ENCODE peak calls at places on chromosome 3, in ten cellular contexts. F is cardiac fibroblast, G is aorta, S is Ammon's horn, V is cardiac muscle cell, O is skeletal muscle cell, D is M059J, Q is foreskin fibroblast, X is smooth muscle cell of the brain vasculature, Z is anterior cingulate cortex. C is an unnamed sample.

GRCh38 chr3:12766541-12766940 is 7.5 kb upstream of the TMEM40 start:
- DNase-seq in V (no peak), Z (no peak), X (no peak), D (peak; percentile 30), Q (no peak), F (no peak), O (no peak), S (no peak), G (no peak), C (no peak)

GRCh38 chr3:9732753-9733115 is 1.2 kb downstream of the BRPF1 start:
- DNase-seq in Z (no peak), Q (no peak), D (peak; percentile 31), F (peak; percentile 26), S (no peak), O (no peak), G (no peak), V (no peak), X (no peak), C (no peak)

GRCh38 chr3:190862209-190863118 is at the start of gene GMNC:
- DNase-seq in S (peak; percentile 85), V (peak; percentile 81), X (peak; percentile 28), F (peak; percentile 75), G (peak; percentile 88), Q (peak; percentile 31), O (peak; percentile 22), D (peak; percentile 77), Z (peak; percentile 67), C (peak; percentile 40)

GRCh38 chr3:75294124-75294523 is 370.0 kb upstream of the FRG2C start:
- DNase-seq in D (no peak), F (peak; percentile 40), Z (no peak), Q (peak; percentile 9), V (peak; percentile 57), O (peak; percentile 6), S (peak; percentile 53), X (no peak), G (no peak), C (peak; percentile 3)

GRCh38 chr3:58683001-58683845 is 16.6 kb upstream of the FAM3D start:
- DNase-seq in Q (peak; percentile 46), O (peak; percentile 16), D (peak; percentile 72), V (no peak), F (peak; percentile 58), G (no peak), X (no peak), Z (no peak), S (no peak), C (no peak)

GRCh38 chr3:192570757-192571156 is 156.6 kb downstream of the FGF12 start:
- DNase-seq in F (peak; percentile 21), V (no peak), G (no peak), D (peak; percentile 53), Z (no peak), X (no peak), O (no peak), Q (no peak), S (peak; percentile 28), C (no peak)

GRCh38 chr3:194328080-194328571 is 23.0 kb downstream of the CPN2 start:
- DNase-seq in F (peak; percentile 66), Q (no peak), S (no peak), Z (no peak), V (no peak), O (peak; percentile 54), G (no peak), X (no peak), D (peak; percentile 90), C (no peak)

GRCh38 chr3:72242326-72242725 is 457.4 kb upstream of the PROK2 start:
- DNase-seq in O (no peak), Q (no peak), X (no peak), G (no peak), S (peak; percentile 49), V (no peak), Z (no peak), F (no peak), D (no peak), C (no peak)

GRCh38 chr3:27076815-27077630 is 292.2 kb downstream of the NEK10 start:
- DNase-seq in D (no peak), O (no peak), X (no peak), V (no peak), F (no peak), Z (no peak), G (no peak), S (no peak), Q (no peak), C (no peak)

GRCh38 chr3:106339551-106339950 is 470.7 kb upstream of the CBLB start:
- DNase-seq in O (no peak), G (no peak), S (no peak), Q (no peak), F (peak; percentile 58), V (no peak), X (no peak), Z (no peak), D (peak; percentile 54), C (no peak)

GRCh38 chr3:143697975-143698374 is 150.3 kb downstream of the SLC9A9 start:
- DNase-seq in V (no peak), X (no peak), O (no peak), D (peak; percentile 9), Z (no peak), F (peak; percentile 15), G (no peak), Q (no peak), S (peak; percentile 31), C (no peak)

GRCh38 chr3:115388166-115388565 is 235.1 kb upstream of the GAP43 start:
- DNase-seq in V (no peak), D (no peak), O (peak; percentile 51), X (no peak), S (no peak), Q (no peak), F (peak; percentile 25), Z (no peak), G (no peak), C (no peak)